ENCODE peak calls at places on chromosomes 7 and 10, in eight cellular contexts. E is endothelial cell; Q is SK-N-DZ; K is NT2/D1; O is head of caudate nucleus; R is T-helper 9 cell; G is epithelial cell of prostate; J is stimulated activated CD4-positive, alpha-beta T cell treated with anti-CD3 and anti-CD28 coated beads, Interleukin-15, amount 100 ng/mL, for 24 hours. N is an unnamed sample.

GRCh38 chr7:112272921-112273561 is 66.5 kb downstream of the ZNF277 start:
- DNase-seq in E (no peak), Q (no peak), K (no peak), O (no peak), R (no peak), G (no peak), J (peak; percentile 5), N (no peak)

GRCh38 chr7:81233208-81233940 is 314.5 kb upstream of the SEMA3C start:
- DNase-seq in E (no peak), Q (no peak), K (no peak), O (no peak), R (no peak), G (no peak), J (no peak), N (no peak)

GRCh38 chr7:84841809-84842208 is 345.0 kb downstream of the SEMA3D start:
- DNase-seq in E (no peak), Q (no peak), K (no peak), O (no peak), R (no peak), G (no peak), J (no peak), N (no peak)

GRCh38 chr10:31358688-31359330 is 39.8 kb downstream of the ZEB1 start:
- DNase-seq in E (no peak), Q (no peak), K (no peak), O (no peak), R (no peak), G (no peak), J (no peak), N (no peak)

GRCh38 chr10:84158061-84158460 is 15.5 kb upstream of the GPR15LG start:
- DNase-seq in E (no peak), Q (no peak), K (no peak), O (peak; percentile 82), R (no peak), G (no peak), J (no peak), N (no peak)

GRCh38 chr10:27393961-27394360 is 110.1 kb upstream of the RAB18 start:
- DNase-seq in E (no peak), Q (no peak), K (no peak), O (no peak), R (no peak), G (no peak), J (no peak), N (no peak)

GRCh38 chr10:28910960-28911359 is 233.6 kb downstream of the BAMBI start:
- DNase-seq in E (no peak), Q (no peak), K (no peak), O (no peak), R (no peak), G (no peak), J (no peak), N (no peak)

GRCh38 chr7:149552778-149553177 is 55.2 kb upstream of the ZNF746 start:
- DNase-seq in E (no peak), Q (no peak), K (no peak), O (no peak), R (no peak), G (no peak), J (no peak), N (no peak)

GRCh38 chr10:24118246-24118645 is 90.7 kb upstream of the KIAA1217 start:
- DNase-seq in E (peak; percentile 12), Q (no peak), K (no peak), O (no peak), R (no peak), G (no peak), J (no peak), N (no peak)

GRCh38 chr7:129949292-129950133 is 3.2 kb downstream of the UBE2H start:
- DNase-seq in E (peak; percentile 14), Q (peak; percentile 17), K (peak; percentile 80), O (peak; percentile 54), R (no peak), G (peak; percentile 89), J (peak; percentile 29), N (peak; percentile 2)

GRCh38 chr7:13949450-13949849 is 40.0 kb downstream of the ETV1 start:
- DNase-seq in E (no peak), Q (peak; percentile 95), K (no peak), O (no peak), R (no peak), G (no peak), J (no peak), N (no peak)

GRCh38 chr7:80286611-80287010 is 152.0 kb downstream of the GNAI1 start:
- DNase-seq in E (no peak), Q (no peak), K (no peak), O (no peak), R (no peak), G (no peak), J (no peak), N (no peak)

GRCh38 chr10:28841625-28842024 is 164.3 kb downstream of the BAMBI start:
- DNase-seq in E (no peak), Q (no peak), K (no peak), O (no peak), R (no peak), G (no peak), J (no peak), N (no peak)

GRCh38 chr7:114086906-114087651 is 168.3 kb upstream of the PPP1R3A start:
- DNase-seq in E (peak; percentile 33), Q (no peak), K (no peak), O (no peak), R (no peak), G (no peak), J (peak; percentile 2), N (no peak)

GRCh38 chr7:97006951-97007861 is 1.9 kb downstream of the DLX6 start:
- DNase-seq in E (no peak), Q (no peak), K (no peak), O (peak; percentile 66), R (no peak), G (no peak), J (no peak), N (no peak)